ENCODE peak calls at places on chromosomes 6 and 20, in eight cellular contexts. F is HCT116, D is K562, U is GM23338, G is HepG2, S is Panc1, M is upper lobe of left lung, R is GM12878. V is an unnamed sample.

GRCh38 chr20:19375301-19375885 is 163.0 kb downstream of the SLC24A3 start:
- ATAC-seq in F (no peak), D (no peak), U (no peak), G (no peak), S (no peak), M (no peak), R (no peak), V (no peak)

GRCh38 chr6:85127696-85128225 is 322.1 kb upstream of the NT5E start:
- ATAC-seq in F (no peak), D (no peak), U (no peak), G (no peak), S (no peak), M (no peak), R (no peak), V (no peak)

GRCh38 chr6:164188861-164189260 is 774.3 kb downstream of the QKI start:
- ATAC-seq in F (no peak), D (no peak), U (no peak), G (no peak), S (no peak), M (no peak), R (no peak), V (no peak)

GRCh38 chr6:154410215-154410614 is 53.6 kb upstream of the IPCEF1 start:
- ATAC-seq in F (peak; percentile 47), D (no peak), U (no peak), G (no peak), S (peak; percentile 29), M (no peak), R (no peak), V (no peak)

GRCh38 chr6:34602318-34603111 is 46.4 kb upstream of the SPDEF start:
- ATAC-seq in F (no peak), D (no peak), U (peak; percentile 41), G (peak; percentile 91), S (no peak), M (no peak), R (no peak), V (no peak)

GRCh38 chr20:19621072-19621471 is 137.0 kb upstream of the RIN2 start:
- ATAC-seq in F (no peak), D (no peak), U (no peak), G (no peak), S (no peak), M (no peak), R (no peak), V (no peak)

GRCh38 chr20:2816583-2817340 is 598 bp downstream of the TMEM239 start:
- ATAC-seq in F (peak; percentile 84), D (peak; percentile 86), U (peak; percentile 32), G (peak; percentile 80), S (peak; percentile 46), M (no peak), R (peak; percentile 49), V (no peak)

GRCh38 chr6:123744840-123745239 is 58.8 kb upstream of the NKAIN2 start:
- ATAC-seq in F (no peak), D (no peak), U (no peak), G (no peak), S (no peak), M (no peak), R (no peak), V (no peak)

GRCh38 chr6:44675449-44675848 is 287.9 kb downstream of the CDC5L start:
- ATAC-seq in F (no peak), D (no peak), U (no peak), G (no peak), S (no peak), M (no peak), R (no peak), V (no peak)

GRCh38 chr6:108027594-108027993 is 46.9 kb downstream of the OSTM1 start:
- ATAC-seq in F (peak; percentile 72), D (peak; percentile 79), U (peak; percentile 66), G (no peak), S (no peak), M (no peak), R (no peak), V (no peak)

GRCh38 chr6:86937219-86938079 is at the start of gene HTR1E:
- ATAC-seq in F (peak; percentile 91), D (peak; percentile 99), U (peak; percentile 82), G (peak; percentile 98), S (peak; percentile 97), M (no peak), R (peak; percentile 89), V (peak; percentile 81)

GRCh38 chr6:170423814-170424633 is 117.5 kb downstream of the FAM120B start:
- ATAC-seq in F (peak; percentile 20), D (peak; percentile 64), U (no peak), G (peak; percentile 62), S (peak; percentile 39), M (peak; percentile 48), R (no peak), V (no peak)

GRCh38 chr6:64683682-64684081 is 1023.3 kb downstream of the EYS start:
- ATAC-seq in F (no peak), D (no peak), U (peak; percentile 67), G (peak; percentile 91), S (no peak), M (no peak), R (no peak), V (no peak)

GRCh38 chr20:34370062-34370461 is 7.0 kb downstream of the ITCH start:
- ATAC-seq in F (no peak), D (no peak), U (no peak), G (no peak), S (no peak), M (no peak), R (no peak), V (no peak)

GRCh38 chr6:121597654-121598053 is 162.2 kb downstream of the GJA1 start:
- ATAC-seq in F (no peak), D (no peak), U (no peak), G (no peak), S (no peak), M (no peak), R (no peak), V (no peak)

GRCh38 chr20:43925786-43926185 is 11.1 kb downstream of the TOX2 start:
- ATAC-seq in F (no peak), D (no peak), U (peak; percentile 73), G (peak; percentile 26), S (peak; percentile 76), M (no peak), R (peak; percentile 54), V (no peak)

GRCh38 chr20:325043-325888 is at the start of gene SOX12:
- ATAC-seq in F (peak; percentile 71), D (peak; percentile 74), U (peak; percentile 56), G (peak; percentile 72), S (peak; percentile 79), M (peak; percentile 89), R (peak; percentile 77), V (peak; percentile 85)

GRCh38 chr20:11112837-11113236 is 439.0 kb upstream of the JAG1 start:
- ATAC-seq in F (no peak), D (no peak), U (no peak), G (no peak), S (no peak), M (no peak), R (no peak), V (no peak)

GRCh38 chr6:109373762-109374161 is 8.5 kb downstream of the CD164 start:
- ATAC-seq in F (no peak), D (peak; percentile 14), U (no peak), G (no peak), S (peak; percentile 24), M (peak; percentile 40), R (peak; percentile 95), V (no peak)

GRCh38 chr20:37505263-37506165 is 15.5 kb upstream of the NNAT start:
- ATAC-seq in F (no peak), D (no peak), U (peak; percentile 62), G (peak; percentile 83), S (no peak), M (no peak), R (no peak), V (no peak)

GRCh38 chr6:14622878-14623542 is 505.4 kb downstream of the CD83 start:
- ATAC-seq in F (no peak), D (no peak), U (no peak), G (peak; percentile 16), S (no peak), M (no peak), R (no peak), V (no peak)

GRCh38 chr6:136149311-136149710 is 100.8 kb downstream of the MTFR2 start:
- ATAC-seq in F (no peak), D (no peak), U (no peak), G (no peak), S (no peak), M (no peak), R (no peak), V (no peak)

GRCh38 chr6:71478834-71479541 is 190.4 kb downstream of the OGFRL1 start:
- ATAC-seq in F (peak; percentile 61), D (no peak), U (peak; percentile 48), G (no peak), S (peak; percentile 82), M (peak; percentile 79), R (no peak), V (peak; percentile 57)
- TF ChIP-seq POLR2AphosphoS5 in F (no peak), D (no peak), U (no peak), G (no peak), S (no peak), M (peak; percentile 21), R (no peak), V (peak; percentile 28)

GRCh38 chr6:39793528-39793927 is 1.4 kb downstream of the DAAM2 start:
- ATAC-seq in F (no peak), D (no peak), U (no peak), G (no peak), S (no peak), M (no peak), R (no peak), V (no peak)
- H3K27ac ChIP-seq in F (no peak overlapping the region), D (no peak overlapping the region), U (no peak overlapping the region), G (no peak overlapping the region), S (no peak overlapping the region), M (peak overlapping the region; percentile 61), R (no peak overlapping the region), V (peak overlapping the region; percentile 98)

DNA sequence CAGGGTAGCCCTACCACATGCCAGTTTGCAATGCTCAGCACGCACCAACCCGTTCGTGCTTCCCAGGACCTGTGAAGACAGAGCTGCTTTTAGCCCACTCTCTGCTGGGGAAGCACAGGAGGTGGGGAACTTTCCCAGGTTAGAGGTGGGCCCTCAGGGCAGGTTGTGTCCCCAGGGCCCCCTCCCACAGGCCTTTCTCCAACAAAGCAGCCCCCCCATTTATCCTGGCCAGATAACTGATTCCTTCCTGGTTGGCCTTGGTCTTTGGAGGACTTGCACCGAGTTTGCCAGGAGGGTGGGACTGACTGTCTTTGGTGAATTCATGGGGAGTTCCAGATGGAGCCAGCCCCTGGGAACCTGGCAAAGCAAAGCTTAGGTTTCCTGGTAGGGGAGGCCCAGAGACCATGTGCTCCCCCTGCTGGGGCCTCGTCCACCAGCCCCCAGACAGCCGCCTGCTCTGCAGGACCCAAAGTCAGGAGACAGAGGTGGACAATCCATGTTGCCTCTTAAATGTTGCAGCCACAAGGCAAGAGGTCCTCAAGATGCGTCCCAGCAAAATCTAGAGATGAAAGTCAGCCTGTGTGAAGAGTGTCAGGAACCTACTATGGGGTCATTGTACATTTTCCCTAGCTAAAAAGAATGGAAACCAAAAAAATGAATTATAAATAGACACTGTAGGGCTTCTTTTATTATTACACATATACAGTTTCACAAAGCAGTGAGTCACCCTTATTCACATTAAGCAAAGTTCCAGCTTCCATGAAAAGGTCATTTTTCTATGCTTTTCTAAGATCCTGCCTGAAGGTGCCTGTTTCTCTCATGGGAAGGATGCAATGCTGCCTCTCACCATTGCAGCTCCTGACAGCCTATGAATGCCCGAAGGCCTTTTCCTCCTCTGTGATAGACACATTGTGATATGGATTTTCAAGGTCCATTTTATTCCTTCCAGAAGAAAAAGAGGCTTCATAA is 497.8 kb downstream of the PREX1 start:
- ATAC-seq in F (peak; percentile 75), D (peak; percentile 67), U (peak; percentile 90), G (peak; percentile 84), S (peak; percentile 63), M (no peak), R (peak; percentile 68), V (no peak)
- TF ChIP-seq CTCF in F (peak; percentile 27), D (peak; percentile 39), U (peak; percentile 56), G (peak; percentile 80), S (peak; percentile 60), M (no peak), R (peak; percentile 40), V (peak; percentile 34)

GRCh38 chr6:134589512-134589911 is 271.6 kb upstream of the SGK1 start:
- ATAC-seq in F (no peak), D (no peak), U (peak; percentile 72), G (no peak), S (peak; percentile 88), M (no peak), R (no peak), V (no peak)
- TF ChIP-seq POLR2AphosphoS5 in F (no peak), D (no peak), U (no peak), G (no peak), S (no peak), M (no peak), R (no peak), V (no peak)